ENCODE peak calls at places on chromosomes 16 and 17, in seven cellular contexts. D is PC-3; T is skeletal muscle cell; Y is tibial artery; K is right lobe of liver; H is cardiac fibroblast; B is naive thymus-derived CD4-positive, alpha-beta T cell. I is an unnamed sample.

GRCh38 chr17:9239821-9240658 is 218.7 kb downstream of the NTN1 start:
- DNase-seq in H (peak), D (peak), Y (peak), B (peak), T (no peak), K (peak), I (no peak)

GRCh38 chr16:81842564-81843242 is 63.6 kb downstream of the PLCG2 start:
- DNase-seq in D (no peak), K (no peak), B (no peak), Y (no peak), H (no peak), T (no peak), I (no peak)

GRCh38 chr17:75558666-75559530 is 28.7 kb upstream of the MYO15B start:
- DNase-seq in Y (no peak), T (no peak), D (no peak), H (no peak), B (no peak), K (no peak), I (no peak)

GRCh38 chr17:41284043-41284442 is 8.5 kb downstream of the KRTAP9-7 start:
- DNase-seq in K (no peak), D (no peak), T (no peak), H (no peak), B (no peak), Y (no peak), I (no peak)

GRCh38 chr16:77531741-77532140 is 96.9 kb upstream of the ADAMTS18 start:
- DNase-seq in D (peak), T (peak), H (peak), Y (no peak), B (no peak), K (no peak), I (no peak)

GRCh38 chr17:32828822-32829221 is 48.1 kb downstream of the MYO1D start:
- DNase-seq in K (no peak), T (no peak), H (peak), B (no peak), Y (no peak), D (no peak), I (no peak)

GRCh38 chr17:7932483-7932891 is 481 bp downstream of the CNTROB start:
- DNase-seq in H (peak), K (no peak), T (no peak), Y (no peak), D (peak), B (no peak), I (no peak)

GRCh38 chr16:26569793-26570192 is 496.9 kb upstream of the C16orf82 start:
- DNase-seq in D (peak), H (no peak), Y (no peak), K (no peak), B (no peak), T (no peak), I (peak)

GRCh38 chr16:57134982-57135381 is 42.6 kb downstream of the CPNE2 start:
- DNase-seq in K (no peak), B (peak), D (peak), H (no peak), Y (no peak), T (no peak), I (peak)

GRCh38 chr16:48526058-48526957 is 83.7 kb downstream of the N4BP1 start:
- DNase-seq in T (no peak), D (peak), B (no peak), K (peak), H (peak), Y (no peak), I (peak)

GRCh38 chr16:59212492-59213024 is 478.4 kb upstream of the GOT2 start:
- DNase-seq in K (no peak), Y (no peak), H (peak), T (no peak), D (no peak), B (no peak), I (no peak)

GRCh38 chr16:1637526-1637925 is 25.4 kb downstream of the CRAMP1 start:
- DNase-seq in H (no peak), K (no peak), Y (no peak), B (no peak), T (no peak), D (no peak), I (no peak)

GRCh38 chr16:8644513-8645140 is 23.1 kb downstream of the METTL22 start:
- DNase-seq in T (no peak), H (no peak), D (no peak), K (no peak), Y (peak), B (no peak), I (peak)

GRCh38 chr17:18186271-18186982 is 2.8 kb downstream of the ALKBH5 start:
- DNase-seq in B (no peak), T (no peak), H (peak), K (no peak), Y (no peak), D (no peak), I (no peak)

GRCh38 chr16:85438981-85439639 is 174.0 kb upstream of the GSE1 start:
- DNase-seq in B (no peak), H (no peak), T (no peak), K (no peak), D (no peak), Y (no peak), I (no peak)

GRCh38 chr16:5065368-5065767 is 388 bp downstream of the C16orf89 start:
- DNase-seq in H (no peak), Y (no peak), T (no peak), D (no peak), B (no peak), K (no peak), I (no peak)
- H3K4me3 ChIP-seq in H (no peak), Y (no peak), T (no peak), D (no peak), B (no peak), K (no peak), I (no peak)

GRCh38 chr17:43349142-43349541 is 49.7 kb upstream of the ARL4D start:
- DNase-seq in T (no peak), Y (no peak), H (no peak), D (no peak), B (no peak), K (no peak), I (no peak)
- H3K4me3 ChIP-seq in T (no peak), Y (no peak), H (no peak), D (no peak), B (no peak), K (no peak), I (no peak)

DNA sequence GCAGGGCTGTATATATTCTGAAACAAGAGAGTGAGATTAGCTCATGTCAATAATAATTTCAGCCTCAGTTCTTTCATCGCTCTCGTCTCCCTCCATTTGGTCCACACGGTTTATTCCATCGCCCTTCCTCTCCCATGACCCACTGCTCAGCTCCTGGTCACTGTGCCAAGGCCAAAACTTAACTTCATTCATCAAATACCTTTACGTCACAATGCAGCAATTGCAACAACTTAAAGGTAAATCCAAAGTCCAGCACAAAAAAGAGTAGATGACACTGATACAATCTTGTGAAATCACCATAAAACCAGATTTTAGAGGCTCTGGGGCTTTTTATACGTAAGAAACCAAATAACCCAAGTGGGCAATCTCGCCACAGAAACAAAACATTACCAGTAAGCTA is 72.0 kb downstream of the ANKRD11 start:
- DNase-seq in T (no peak), H (no peak), Y (no peak), B (no peak), D (no peak), K (peak), I (no peak)
- H3K4me3 ChIP-seq in T (no peak), H (no peak), Y (no peak), B (no peak), D (no peak), K (no peak), I (no peak)

GRCh38 chr17:1029912-1030656 is 33.2 kb downstream of the TIMM22 start:
- DNase-seq in K (no peak), B (no peak), Y (no peak), D (no peak), H (no peak), T (no peak), I (no peak)

GRCh38 chr17:1033503-1033902 is 36.6 kb downstream of the TIMM22 start:
- DNase-seq in T (no peak), D (no peak), B (no peak), H (no peak), Y (no peak), K (no peak), I (no peak)

GRCh38 chr17:1032391-1032790 is 35.5 kb downstream of the TIMM22 start:
- DNase-seq in H (no peak), T (no peak), B (no peak), D (no peak), Y (no peak), K (no peak), I (no peak)

GRCh38 chr17:1030684-1031557 is 34.0 kb downstream of the TIMM22 start:
- DNase-seq in T (no peak), K (peak), Y (peak), D (no peak), H (no peak), B (no peak), I (no peak)

GRCh38 chr17:1031711-1032110 is 34.8 kb downstream of the TIMM22 start:
- DNase-seq in B (no peak), D (no peak), K (no peak), T (no peak), Y (no peak), H (peak), I (no peak)
- H3K4me3 ChIP-seq in B (no peak), D (no peak), K (no peak), T (peak), Y (peak), H (no peak), I (no peak)

I was measured in Jurkat, Clone E6-1.